ENCODE peak calls at places on chromosomes 4 and X, in four cellular contexts. N, G, M and F are unnamed samples.

GRCh38 chr4:181301735-181302380 is 941.3 kb upstream of the TENM3 start:
- DNase-seq in N (no peak), G (no peak), M (no peak), F (peak)

GRCh38 chrX:30735839-30736238 is 82.6 kb downstream of the GK start:
- DNase-seq in N (peak), G (peak), M (peak), F (peak)

GRCh38 chrX:130426531-130426930 is 24.7 kb downstream of the RBMX2 start:
- DNase-seq in N (no peak), G (no peak), M (no peak), F (no peak)

GRCh38 chr4:137394000-137394399 is 138.3 kb downstream of the PCDH18 start:
- DNase-seq in N (no peak), G (no peak), M (no peak), F (no peak)

GRCh38 chr4:145179201-145179860 is 1.1 kb downstream of the OTUD4 start:
- DNase-seq in N (peak), G (no peak), M (peak), F (peak)

GRCh38 chrX:150465856-150466775 is 102.3 kb upstream of the MTM1 start:
- DNase-seq in N (no peak), G (no peak), M (no peak), F (no peak)

GRCh38 chr4:170651786-170652185 is 562.0 kb upstream of the AADAT start:
- DNase-seq in N (no peak), G (no peak), M (no peak), F (no peak)

GRCh38 chrX:29478336-29479069 is 736.9 kb upstream of the MAGEB2 start:
- DNase-seq in N (peak), G (no peak), M (no peak), F (peak)

GRCh38 chrX:150767475-150768131 is 74.4 kb downstream of the MTMR1 start:
- DNase-seq in N (no peak), G (peak), M (no peak), F (peak)

GRCh38 chr4:3285558-3286334 is 7.1 kb upstream of the RGS12 start:
- DNase-seq in N (peak), G (no peak), M (no peak), F (no peak)

GRCh38 chrX:48617542-48618340 is 20.4 kb downstream of the WDR13 start:
- DNase-seq in N (no peak), G (no peak), M (no peak), F (no peak)

GRCh38 chr4:184899261-184900134 is 73.7 kb upstream of the ACSL1 start:
- DNase-seq in N (no peak), G (peak), M (no peak), F (no peak)

GRCh38 chrX:15675490-15675921 is 10.9 kb upstream of the CLTRN start:
- DNase-seq in N (peak), G (peak), M (peak), F (peak)

GRCh38 chr4:129278868-129279267 is 182.9 kb downstream of the C4orf33 start:
- DNase-seq in N (no peak), G (no peak), M (no peak), F (no peak)

GRCh38 chr4:119894650-119895208 is 171.9 kb downstream of the MAD2L1 start:
- DNase-seq in N (no peak), G (no peak), M (no peak), F (no peak)

GRCh38 chrX:153600032-153600373 is 1.1 kb upstream of the CCNQ start:
- DNase-seq in N (no peak), G (no peak), M (no peak), F (peak)

GRCh38 chrX:45009371-45010000 is 136.5 kb downstream of the KDM6A start:
- DNase-seq in N (no peak), G (no peak), M (no peak), F (no peak)

GRCh38 chrX:112247714-112248113 is 165.1 kb upstream of the TRPC5 start:
- DNase-seq in N (no peak), G (no peak), M (no peak), F (no peak)

GRCh38 chr4:4881432-4881831 is 22.0 kb downstream of the MSX1 start:
- DNase-seq in N (no peak), G (no peak), M (no peak), F (no peak)

GRCh38 chr4:122218762-122219161 is 66.6 kb downstream of the BLTP1 start:
- DNase-seq in N (no peak), G (no peak), M (no peak), F (peak)

GRCh38 chr4:183618681-183619080 is 40.3 kb downstream of the RWDD4 start:
- DNase-seq in N (no peak), G (peak), M (no peak), F (no peak)
- H3K4me3 ChIP-seq in N (no peak), G (no peak), M (no peak), F (no peak)

DNA sequence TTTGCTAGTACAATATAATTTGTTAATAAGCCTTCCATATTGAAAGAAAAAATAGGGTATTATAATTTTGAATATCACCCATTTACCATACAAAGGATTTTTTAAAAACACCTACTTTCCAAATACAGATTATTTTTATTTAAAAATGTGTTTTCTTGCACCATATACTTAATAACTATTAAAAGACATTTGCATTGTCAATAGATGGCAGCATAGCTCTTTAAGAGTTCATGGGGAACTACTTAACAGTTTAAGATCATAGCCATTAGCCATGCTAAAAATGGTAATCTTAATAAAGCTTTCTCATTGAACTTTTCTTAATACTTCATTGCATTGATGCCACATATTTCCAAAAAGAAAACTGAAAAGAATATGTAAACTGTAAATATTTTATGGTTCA is 1995.9 kb downstream of the C4orf33 start:
- DNase-seq in N (no peak), G (peak), M (no peak), F (peak)
- TF ChIP-seq CTCF in N (no peak), G (peak), M (no peak), F (peak)

GRCh38 chr4:25749150-25749794 is 93.6 kb downstream of the SLC34A2 start:
- DNase-seq in N (no peak), G (peak), M (no peak), F (no peak)
- H3K4me3 ChIP-seq in N (no peak), G (no peak), M (no peak), F (no peak)

DNA sequence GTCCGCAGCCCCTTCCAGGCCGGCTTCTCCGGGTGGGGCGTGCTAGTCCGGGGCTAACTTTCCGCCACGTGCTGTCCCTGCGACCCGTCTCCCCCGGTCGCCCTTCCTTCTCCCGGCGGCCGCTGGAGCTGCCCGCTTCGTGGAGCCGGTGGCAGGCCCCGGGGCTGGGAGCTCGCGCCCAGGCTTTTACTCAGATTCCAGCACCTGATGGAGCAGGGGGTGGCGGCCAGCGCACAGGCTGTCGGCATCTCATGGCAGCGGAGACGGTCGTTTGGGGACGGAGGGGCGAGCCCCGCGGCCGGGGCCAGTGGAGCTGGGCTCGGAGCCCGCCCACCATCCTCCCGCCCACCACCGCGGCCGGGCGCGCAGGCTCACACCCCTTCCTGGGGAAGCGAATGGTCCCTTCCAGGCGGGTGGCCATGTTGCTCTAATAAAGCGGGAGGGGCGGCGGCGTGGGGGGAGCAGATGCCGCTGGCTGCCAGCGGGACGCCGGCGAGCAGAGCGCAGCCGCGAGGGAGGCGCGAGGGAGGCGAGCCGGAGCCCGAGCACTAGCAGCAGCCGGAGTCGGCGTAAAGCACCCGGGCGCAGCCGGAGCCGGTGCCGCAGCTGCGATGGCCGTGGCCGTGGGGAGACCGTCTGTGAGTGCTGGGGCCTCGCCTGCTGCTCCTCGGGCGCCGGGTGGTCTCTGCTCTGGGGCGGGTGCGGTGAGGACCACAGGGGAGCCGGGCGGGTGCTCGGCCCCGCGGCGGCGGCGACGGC is at the start of gene SEPTIN11:
- DNase-seq in N (peak), G (no peak), M (peak), F (peak)
- TF ChIP-seq CTCF in N (peak), G (no peak), M (no peak), F (no peak)

GRCh38 chr4:158346576-158346975 is 136.3 kb downstream of the TMEM144 start:
- DNase-seq in N (no peak), G (no peak), M (no peak), F (no peak)

GRCh38 chr4:158350161-158350560 is 139.9 kb downstream of the TMEM144 start:
- DNase-seq in N (no peak), G (no peak), M (no peak), F (no peak)

DNA sequence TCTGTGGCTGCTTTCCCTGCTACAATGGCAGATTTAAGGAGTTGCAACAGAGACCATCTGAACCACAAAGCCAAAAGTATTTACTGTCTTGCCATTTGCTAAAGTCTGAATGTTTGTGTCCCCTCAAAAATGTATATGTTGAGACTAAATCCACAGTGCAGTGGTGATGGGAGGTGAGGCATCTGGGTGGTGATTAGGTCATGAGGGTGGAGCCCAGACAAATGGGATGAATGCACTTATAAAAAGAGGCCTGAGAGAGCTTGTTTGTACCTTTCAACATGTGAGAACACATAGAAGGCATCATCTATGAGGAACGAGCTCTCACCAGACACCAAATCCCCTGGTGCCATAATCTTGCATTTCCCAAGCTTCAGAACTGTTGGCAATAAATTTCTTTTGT is 137.3 kb downstream of the TMEM144 start:
- DNase-seq in N (no peak), G (no peak), M (no peak), F (no peak)
- H3K4me3 ChIP-seq in N (no peak), G (no peak), M (no peak), F (no peak)

DNA sequence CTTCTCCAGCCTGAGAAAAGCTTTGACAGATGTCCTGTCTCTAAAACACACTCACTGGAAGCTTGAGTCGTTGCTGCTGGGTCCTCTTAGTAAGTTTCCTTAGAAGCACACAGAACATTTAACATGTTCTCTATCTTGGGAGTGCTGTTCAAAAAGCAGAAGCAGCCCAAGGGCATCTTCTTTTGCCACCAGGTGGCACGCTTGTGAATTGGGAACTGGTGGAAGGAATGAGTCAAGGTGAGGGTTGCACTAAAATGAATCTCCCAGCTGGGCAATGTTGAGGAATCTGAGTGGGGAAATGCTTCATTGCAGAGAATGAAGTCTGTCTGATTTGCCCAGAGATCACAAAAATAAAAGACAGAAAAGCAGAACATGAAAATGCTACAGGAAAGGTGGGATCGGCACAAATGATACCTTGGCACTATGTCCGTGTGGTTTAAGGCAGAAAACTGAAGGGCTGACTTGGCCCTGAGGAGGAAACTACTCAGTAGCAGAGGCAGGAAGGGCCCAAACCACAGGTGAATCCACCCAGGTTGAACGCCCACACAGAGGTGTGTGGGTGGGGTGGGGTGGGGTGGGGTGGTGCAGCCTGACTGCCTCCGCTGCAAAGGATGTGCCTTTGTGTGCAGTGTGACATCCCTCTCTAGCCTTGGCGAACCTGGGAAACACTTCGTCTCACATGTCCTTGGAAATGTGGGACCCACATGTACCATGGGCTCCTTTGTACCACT is 26.0 kb downstream of the KIT start:
- DNase-seq in N (peak), G (no peak), M (no peak), F (peak)
- TF ChIP-seq CTCF in N (peak), G (no peak), M (peak), F (peak)